ENCODE peak calls at places on chromosomes 3 and 15, in eight cellular contexts. W, A, Q, T, Z, O, I and S are unnamed samples.
A peak's percentile ranks its signal among the peaks of the same experiment; 100 is the strongest.

GRCh38 chr15:38680780-38681179 is 116.2 kb upstream of the RASGRP1 start:
- DNase-seq in Z (no peak), T (no peak), A (no peak), Q (no peak), W (no peak), I (no peak), O (no peak), S (no peak)

GRCh38 chr15:41994171-41994650 is 21.9 kb upstream of the EHD4 start:
- DNase-seq in Z (no peak), T (no peak), I (no peak), O (no peak), Q (no peak), A (no peak), W (no peak), S (no peak)

GRCh38 chr3:32961189-32961715 is 9.8 kb downstream of the CCR4 start:
- DNase-seq in T (no peak), O (no peak), W (no peak), I (no peak), Z (no peak), Q (no peak), A (no peak), S (no peak)

GRCh38 chr3:194287977-194288706 is 63.0 kb downstream of the CPN2 start:
- DNase-seq in I (no peak), T (no peak), A (peak; percentile 3), Z (no peak), Q (no peak), O (no peak), W (no peak), S (no peak)

GRCh38 chr3:178078933-178079332 is 457.3 kb upstream of the KCNMB2 start:
- DNase-seq in O (no peak), T (no peak), A (no peak), Q (no peak), I (no peak), W (no peak), Z (peak; percentile 27), S (no peak)

GRCh38 chr3:10497439-10497838 is 7.9 kb downstream of the ATP2B2 start:
- DNase-seq in I (no peak), Q (no peak), A (no peak), Z (no peak), O (no peak), T (no peak), W (no peak), S (no peak)

GRCh38 chr3:149134560-149134959 is 5.1 kb downstream of the HPS3 start:
- DNase-seq in A (no peak), Q (no peak), T (no peak), Z (no peak), I (no peak), W (no peak), O (no peak), S (no peak)

GRCh38 chr3:82745544-82745943 is 984.1 kb upstream of the GBE1 start:
- DNase-seq in T (no peak), Q (no peak), Z (no peak), I (no peak), W (no peak), A (no peak), O (no peak), S (no peak)

GRCh38 chr3:135853981-135854380 is 111.5 kb upstream of the PPP2R3A start:
- DNase-seq in Q (no peak), I (no peak), O (no peak), T (no peak), W (no peak), A (no peak), Z (no peak), S (no peak)

GRCh38 chr3:78838362-78838761 is 929.4 kb downstream of the ROBO1 start:
- DNase-seq in Z (no peak), O (no peak), Q (no peak), W (no peak), A (no peak), T (no peak), I (no peak), S (no peak)

GRCh38 chr15:74500401-74500800 is 39.4 kb upstream of the UBL7 start:
- DNase-seq in T (no peak), O (no peak), W (no peak), Z (no peak), I (no peak), Q (no peak), A (no peak), S (no peak)
- TF ChIP-seq CTCF in T (no peak), O (no peak), W (no peak), Z (no peak), I (peak; percentile 47), Q (no peak), A (no peak), S (no peak)

GRCh38 chr3:29694331-29694730 is 413.5 kb downstream of the RBMS3 start:
- DNase-seq in W (no peak), I (no peak), O (no peak), Q (no peak), T (no peak), A (no peak), Z (no peak), S (no peak)

GRCh38 chr3:29693863-29694262 is 413.0 kb downstream of the RBMS3 start:
- DNase-seq in Q (no peak), O (no peak), A (no peak), T (no peak), Z (no peak), W (no peak), I (no peak), S (no peak)

GRCh38 chr3:29695905-29696238 is 415.0 kb downstream of the RBMS3 start:
- DNase-seq in T (no peak), O (no peak), Q (no peak), W (no peak), I (no peak), A (no peak), Z (no peak), S (no peak)

GRCh38 chr3:29695201-29695904 is 414.5 kb downstream of the RBMS3 start:
- DNase-seq in O (no peak), W (no peak), A (no peak), T (no peak), Q (no peak), Z (no peak), I (no peak), S (no peak)

GRCh38 chr3:29694783-29695182 is 413.9 kb downstream of the RBMS3 start:
- DNase-seq in Q (no peak), W (no peak), O (no peak), I (no peak), Z (no peak), T (no peak), A (no peak), S (no peak)
- TF ChIP-seq POLR2A in Q (no peak), W (no peak), O (no peak), I (no peak), Z (no peak), T (no peak), A (no peak), S (no peak)

GRCh38 chr15:45829336-45830153 is 194.7 kb downstream of the SQOR start:
- DNase-seq in Q (no peak), T (peak; percentile 46), W (peak; percentile 54), I (no peak), O (peak; percentile 52), Z (no peak), A (no peak), S (no peak)

GRCh38 chr15:45831787-45832186 is 197.0 kb downstream of the SQOR start:
- DNase-seq in Z (no peak), A (no peak), W (no peak), O (no peak), Q (no peak), T (no peak), I (no peak), S (no peak)

GRCh38 chr15:45821390-45821789 is 186.6 kb downstream of the SQOR start:
- DNase-seq in O (no peak), I (no peak), T (no peak), Q (no peak), A (no peak), W (no peak), Z (no peak), S (no peak)

GRCh38 chr15:45827275-45827674 is 192.4 kb downstream of the SQOR start:
- DNase-seq in T (no peak), O (no peak), A (no peak), I (no peak), Z (no peak), Q (no peak), W (no peak), S (no peak)
- TF ChIP-seq CTCF in T (no peak), O (no peak), A (no peak), I (no peak), Z (no peak), Q (no peak), W (no peak), S (no peak)

GRCh38 chr3:45683417-45684326 is 5.5 kb upstream of the SACM1L start:
- DNase-seq in Z (no peak), T (no peak), Q (no peak), A (no peak), O (no peak), I (peak; percentile 48), W (no peak), S (no peak)
- TF ChIP-seq POLR2A in Z (no peak), T (no peak), Q (no peak), A (no peak), O (no peak), I (peak; percentile 28), W (no peak), S (no peak)

GRCh38 chr3:97979610-97980009 is 7.4 kb upstream of the RIOX2 start:
- DNase-seq in I (no peak), Q (peak; percentile 48), A (no peak), O (no peak), W (no peak), T (no peak), Z (no peak), S (no peak)
- TF ChIP-seq CTCF in I (peak; percentile 33), Q (no peak), A (no peak), O (no peak), W (no peak), T (no peak), Z (no peak), S (no peak)

DNA sequence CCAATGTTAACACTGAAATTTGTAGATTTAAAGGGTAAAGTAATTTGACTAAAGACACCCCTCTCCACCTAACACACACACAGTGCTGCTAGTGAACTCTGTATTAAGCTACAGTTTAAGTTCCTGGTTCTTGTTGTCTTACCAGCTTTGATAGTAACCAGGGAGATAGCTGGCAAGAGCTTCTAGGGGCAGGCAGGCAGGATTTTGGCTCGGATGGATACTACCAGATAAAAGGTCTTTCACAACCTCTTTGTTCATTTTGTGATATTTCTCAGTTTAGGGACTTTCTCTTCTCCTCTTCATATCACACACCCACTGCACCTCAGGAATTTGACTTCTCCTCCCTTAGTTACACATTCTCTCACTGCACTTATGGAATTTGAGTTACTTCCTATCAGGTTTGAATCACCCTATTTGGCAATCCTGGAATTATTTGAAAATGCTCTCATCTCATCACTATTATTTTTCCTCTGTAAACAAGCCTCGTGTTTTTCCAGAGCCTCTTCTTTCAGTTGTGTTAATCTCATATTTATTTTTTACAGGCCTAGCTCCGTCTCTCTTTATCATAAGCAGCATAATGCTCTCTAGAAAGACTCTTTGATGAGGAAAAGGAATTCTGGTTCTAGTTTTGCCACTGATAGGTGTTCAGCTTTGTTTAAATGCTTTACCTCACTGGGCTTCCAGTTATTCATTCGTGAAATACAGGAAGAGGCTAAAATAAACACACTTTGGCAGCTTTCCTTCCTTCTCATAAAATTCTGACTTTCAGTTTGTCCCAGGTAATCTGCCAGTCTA is 23.0 kb upstream of the CLDN1 start:
- DNase-seq in T (no peak), W (no peak), O (no peak), I (no peak), Q (peak; percentile 27), A (peak; percentile 47), Z (no peak), S (peak; percentile 54)
- TF ChIP-seq POLR2A in T (no peak), W (no peak), O (no peak), I (no peak), Q (no peak), A (no peak), Z (no peak), S (no peak)